ENCODE peak calls at places on chromosome 12, in four cellular contexts. Y is mammary epithelial cell, A is AG04450, D is H9. X is an unnamed sample.

GRCh38 chr12:125533434-125534029 is 468.3 kb downstream of the AACS start:
- DNase-seq in Y (no peak), A (no peak), D (peak; percentile 89), X (no peak)

GRCh38 chr12:124563401-124563800 is 4.0 kb downstream of the NCOR2 start:
- DNase-seq in Y (no peak), A (no peak), D (no peak), X (no peak)

GRCh38 chr12:6507102-6507998 is 13.4 kb downstream of the NCAPD2 start:
- DNase-seq in Y (peak; percentile 14), A (no peak), D (peak; percentile 74), X (no peak)

GRCh38 chr12:112574896-112575558 is 156.3 kb downstream of the PTPN11 start:
- DNase-seq in Y (no peak), A (no peak), D (no peak), X (no peak)

GRCh38 chr12:89525002-89525823 is 617 bp upstream of the GALNT4 start:
- DNase-seq in Y (peak; percentile 59), A (no peak), D (peak; percentile 71), X (no peak)

GRCh38 chr12:112870267-112870980 is 36.3 kb upstream of the OAS1 start:
- DNase-seq in Y (no peak), A (no peak), D (no peak), X (no peak)

GRCh38 chr12:52212701-52213540 is 20.1 kb upstream of the KRT7 start:
- DNase-seq in Y (no peak), A (no peak), D (no peak), X (no peak)

GRCh38 chr12:26661399-26661798 is 171.6 kb downstream of the ITPR2 start:
- DNase-seq in Y (no peak), A (no peak), D (no peak), X (no peak)

GRCh38 chr12:71662861-71663560 is 637 bp downstream of the ZFC3H1 start:
- DNase-seq in Y (peak; percentile 88), A (no peak), D (peak; percentile 62), X (no peak)

GRCh38 chr12:77615331-77615730 is 215.4 kb upstream of the NAV3 start:
- DNase-seq in Y (peak; percentile 38), A (no peak), D (peak; percentile 35), X (no peak)

GRCh38 chr12:116455540-116456306 is 103.5 kb upstream of the MAP1LC3B2 start:
- DNase-seq in Y (peak; percentile 83), A (peak; percentile 78), D (no peak), X (peak; percentile 82)

GRCh38 chr12:119020377-119021360 is 39.3 kb downstream of the SRRM4 start:
- DNase-seq in Y (no peak), A (no peak), D (peak; percentile 90), X (no peak)

GRCh38 chr12:59055204-59055839 is 135.0 kb upstream of the LRIG3 start:
- DNase-seq in Y (peak; percentile 98), A (no peak), D (no peak), X (peak; percentile 90)

GRCh38 chr12:27177716-27178115 is 66.4 kb upstream of the STK38L start:
- DNase-seq in Y (peak; percentile 76), A (no peak), D (no peak), X (peak; percentile 54)

GRCh38 chr12:69570545-69571399 is 14.5 kb upstream of the CCT2 start:
- DNase-seq in Y (peak; percentile 63), A (no peak), D (no peak), X (no peak)

GRCh38 chr12:69569236-69569635 is 16.0 kb upstream of the CCT2 start:
- DNase-seq in Y (peak; percentile 80), A (no peak), D (no peak), X (no peak)

GRCh38 chr12:69570000-69570516 is 15.2 kb upstream of the CCT2 start:
- DNase-seq in Y (peak; percentile 91), A (no peak), D (no peak), X (no peak)

GRCh38 chr12:69563166-69563762 is 22.0 kb upstream of the CCT2 start:
- DNase-seq in Y (no peak), A (no peak), D (no peak), X (no peak)

GRCh38 chr12:69566603-69567002 is 18.7 kb upstream of the CCT2 start:
- DNase-seq in Y (no peak), A (no peak), D (no peak), X (no peak)
- TF ChIP-seq CTCF in Y (no peak), A (no peak), D (peak; percentile 41), X (no peak)

GRCh38 chr12:93957870-93958269 is 190.5 kb upstream of the PLXNC1 start:
- DNase-seq in Y (no peak), A (no peak), D (no peak), X (no peak)
- TF ChIP-seq CTCF in Y (no peak), A (peak; percentile 3), D (no peak), X (no peak)

GRCh38 chr12:128840862-128841468 is 12.3 kb upstream of the GLT1D1 start:
- DNase-seq in Y (no peak), A (no peak), D (no peak), X (no peak)

GRCh38 chr12:128848371-128848770 is 4.9 kb upstream of the GLT1D1 start:
- DNase-seq in Y (no peak), A (no peak), D (no peak), X (no peak)

GRCh38 chr12:128843538-128843937 is 9.7 kb upstream of the GLT1D1 start:
- DNase-seq in Y (no peak), A (no peak), D (no peak), X (no peak)

GRCh38 chr12:128842579-128842978 is 10.7 kb upstream of the GLT1D1 start:
- DNase-seq in Y (no peak), A (no peak), D (no peak), X (no peak)

GRCh38 chr12:128844031-128844635 is 9.1 kb upstream of the GLT1D1 start:
- DNase-seq in Y (no peak), A (no peak), D (peak; percentile 73), X (no peak)
- TF ChIP-seq CTCF in Y (no peak), A (no peak), D (peak; percentile 62), X (no peak)

DNA sequence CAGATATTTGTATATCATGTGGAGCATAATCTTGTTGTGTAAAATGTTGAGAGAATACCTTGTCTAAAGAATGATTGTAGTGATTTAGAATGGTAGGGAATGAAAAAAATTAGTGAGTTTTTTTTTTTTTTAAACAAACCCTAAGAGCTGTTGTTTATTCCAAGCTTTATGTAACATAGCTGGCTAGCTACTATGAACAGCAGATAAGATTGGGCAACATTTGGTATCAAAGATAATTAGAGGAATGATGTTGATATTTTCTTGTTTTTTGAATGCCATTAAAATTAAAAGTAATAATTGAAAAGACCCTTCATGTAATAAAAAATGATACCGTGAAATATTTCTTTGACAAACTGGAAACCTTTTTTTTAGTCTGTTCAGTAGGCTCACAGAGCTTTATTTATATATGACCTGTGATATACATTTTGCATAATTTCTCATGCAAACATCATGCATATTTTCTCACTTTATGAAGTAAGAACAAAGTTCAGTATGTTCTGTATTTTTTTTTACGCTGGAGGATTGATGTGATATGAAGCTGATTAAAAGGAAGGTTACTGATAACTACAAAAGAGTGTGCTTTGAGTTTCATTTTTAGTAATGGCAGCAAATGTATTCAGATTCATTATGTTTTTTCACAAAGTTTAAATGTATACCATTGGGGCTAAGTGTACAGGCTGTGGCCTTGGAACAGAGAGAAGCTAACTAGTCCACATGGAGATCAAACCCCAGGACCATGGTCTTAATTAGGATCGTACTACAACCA is 8.1 kb downstream of the CPSF6 start:
- DNase-seq in Y (no peak), A (no peak), D (no peak), X (no peak)
- TF ChIP-seq CTCF in Y (no peak), A (no peak), D (no peak), X (no peak)

GRCh38 chr12:99287136-99287535 is 360.4 kb upstream of the GARIN6 start:
- DNase-seq in Y (no peak), A (no peak), D (no peak), X (no peak)
- TF ChIP-seq CTCF in Y (no peak), A (no peak), D (peak; percentile 50), X (no peak)

GRCh38 chr12:7729683-7730195 is 17.4 kb downstream of the CLEC4C start:
- DNase-seq in Y (peak; percentile 8), A (no peak), D (no peak), X (no peak)
- TF ChIP-seq CTCF in Y (no peak), A (no peak), D (no peak), X (no peak)

GRCh38 chr12:107402041-107403022 is 283.3 kb upstream of the PWP1 start:
- DNase-seq in Y (peak; percentile 75), A (no peak), D (peak; percentile 92), X (no peak)
- TF ChIP-seq CTCF in Y (peak; percentile 93), A (peak; percentile 82), D (peak; percentile 83), X (peak; percentile 79)

GRCh38 chr12:76249501-76249900 is 98.7 kb downstream of the BBS10 start:
- DNase-seq in Y (no peak), A (no peak), D (no peak), X (no peak)

GRCh38 chr12:76244298-76244697 is 103.9 kb downstream of the BBS10 start:
- DNase-seq in Y (no peak), A (no peak), D (no peak), X (no peak)

GRCh38 chr12:76247026-76247688 is 101.1 kb downstream of the BBS10 start:
- DNase-seq in Y (no peak), A (no peak), D (no peak), X (no peak)

GRCh38 chr12:76247992-76248391 is 100.2 kb downstream of the BBS10 start:
- DNase-seq in Y (no peak), A (no peak), D (no peak), X (no peak)

GRCh38 chr12:76246611-76247010 is 101.6 kb downstream of the BBS10 start:
- DNase-seq in Y (no peak), A (no peak), D (no peak), X (no peak)
- TF ChIP-seq CTCF in Y (no peak), A (no peak), D (no peak), X (no peak)

X was measured in kidney epithelial cell.